ENCODE peak calls at places on chromosomes 1 and 21, in ten cellular contexts. R, W, J, E, X, V, A, T, F and N are unnamed samples.

GRCh38 chr1:65477414-65478378 is 57.2 kb downstream of the LEPR start:
- DNase-seq in F (no peak), T (no peak), A (no peak), X (no peak), E (no peak), R (peak), V (no peak), W (no peak), J (no peak), N (no peak)

GRCh38 chr1:8915446-8915845 is 30.2 kb upstream of the CA6 start:
- DNase-seq in R (no peak), W (no peak), J (no peak), V (no peak), X (no peak), T (no peak), A (no peak), F (no peak), E (no peak), N (no peak)

GRCh38 chr1:207084701-207085180 is 3.9 kb upstream of the C4BPB start:
- DNase-seq in X (no peak), W (peak), R (peak), E (no peak), V (no peak), A (peak), T (peak), J (peak), F (peak), N (peak)

GRCh38 chr1:71046891-71047634 is 553 bp downstream of the PTGER3 start:
- DNase-seq in E (peak), A (no peak), J (no peak), X (no peak), T (no peak), V (no peak), W (no peak), R (no peak), F (no peak), N (no peak)

GRCh38 chr1:22024485-22025367 is 23.3 kb downstream of the CELA3A start:
- DNase-seq in W (peak), X (no peak), J (peak), F (peak), V (peak), R (peak), T (peak), E (peak), A (peak), N (peak)

GRCh38 chr1:28437924-28438699 is 67.7 kb upstream of the RCC1 start:
- DNase-seq in V (peak), A (peak), X (peak), W (peak), E (peak), F (peak), T (peak), R (peak), J (peak), N (peak)

GRCh38 chr1:151403612-151404011 is 4.2 kb downstream of the PSMB4 start:
- DNase-seq in E (no peak), F (no peak), J (no peak), W (no peak), A (no peak), T (no peak), R (no peak), X (no peak), V (no peak), N (no peak)

GRCh38 chr21:10640446-10640845 is 119.1 kb downstream of the TPTE start:
- DNase-seq in J (no peak), X (no peak), F (no peak), T (no peak), V (no peak), E (no peak), R (no peak), A (no peak), W (no peak), N (no peak)

GRCh38 chr1:203913045-203913444 is 51.6 kb downstream of the SNRPE start:
- DNase-seq in R (no peak), A (no peak), E (no peak), V (no peak), T (no peak), F (no peak), X (no peak), W (no peak), J (no peak), N (no peak)

GRCh38 chr1:232954594-232955365 is 4.4 kb downstream of the NTPCR start:
- DNase-seq in F (peak), J (no peak), R (no peak), X (no peak), E (no peak), A (no peak), V (no peak), T (no peak), W (no peak), N (peak)

GRCh38 chr21:44510508-44511218 is 29.3 kb downstream of the KRTAP10-1 start:
- DNase-seq in F (no peak), E (peak), J (peak), V (no peak), X (no peak), W (no peak), R (peak), T (peak), A (peak), N (peak)

GRCh38 chr1:155051777-155052398 is 772 bp downstream of the ADAM15 start:
- DNase-seq in X (no peak), J (peak), A (peak), R (peak), E (peak), T (peak), V (no peak), F (peak), W (no peak), N (no peak)

GRCh38 chr1:117059334-117059677 is 820 bp upstream of the TTF2 start:
- DNase-seq in W (no peak), E (peak), T (no peak), R (no peak), F (no peak), V (no peak), X (no peak), J (peak), A (peak), N (no peak)

GRCh38 chr1:90706437-90707362 is 10.4 kb downstream of the BARHL2 start:
- DNase-seq in T (no peak), W (no peak), J (no peak), F (no peak), E (no peak), A (peak), X (no peak), V (no peak), R (no peak), N (no peak)

GRCh38 chr1:228003461-228004330 is 3.1 kb upstream of the WNT3A start:
- DNase-seq in V (peak), E (no peak), F (no peak), J (no peak), T (no peak), X (no peak), W (no peak), R (no peak), A (no peak), N (no peak)

GRCh38 chr1:24441996-24442668 is 26.5 kb downstream of the NIPAL3 start:
- DNase-seq in W (no peak), R (no peak), X (no peak), F (no peak), A (no peak), E (no peak), T (no peak), V (no peak), J (no peak), N (no peak)

GRCh38 chr1:247494746-247495145 is 36.8 kb upstream of the OR2B11 start:
- DNase-seq in V (no peak), J (no peak), R (no peak), F (no peak), X (no peak), E (no peak), W (no peak), A (no peak), T (no peak), N (no peak)

GRCh38 chr1:100879422-100879821 is 15.2 kb downstream of the EXTL2 start:
- DNase-seq in J (no peak), V (no peak), F (no peak), R (no peak), W (no peak), X (no peak), T (peak), E (no peak), A (no peak), N (no peak)

GRCh38 chr1:64242895-64243756 is 39.7 kb downstream of the UBE2U start:
- DNase-seq in E (no peak), V (no peak), A (no peak), F (peak), T (peak), X (no peak), R (peak), J (no peak), W (no peak), N (peak)

GRCh38 chr1:23904748-23905357 is 8.3 kb downstream of the CNR2 start:
- DNase-seq in W (no peak), R (no peak), F (no peak), E (no peak), A (no peak), X (no peak), V (no peak), J (no peak), T (no peak), N (no peak)

GRCh38 chr1:24108334-24109165 is 3.4 kb downstream of the MYOM3 start:
- DNase-seq in X (peak), F (peak), T (peak), E (peak), W (no peak), A (no peak), J (peak), V (no peak), R (peak), N (peak)

GRCh38 chr1:171655215-171656116 is 3.0 kb upstream of the MYOC start:
- DNase-seq in V (peak), E (peak), X (no peak), W (no peak), A (peak), R (peak), T (peak), F (peak), J (peak), N (peak)

GRCh38 chr21:18155508-18156193 is 89.0 kb upstream of the CHODL start:
- DNase-seq in E (no peak), V (no peak), X (no peak), T (no peak), F (no peak), W (no peak), R (peak), A (no peak), J (no peak), N (peak)

GRCh38 chr1:151458936-151459330 is 361 bp downstream of the POGZ start:
- DNase-seq in T (peak), X (no peak), V (no peak), R (peak), E (peak), F (peak), A (peak), W (peak), J (peak), N (peak)

GRCh38 chr1:232968965-232969364 is 18.6 kb downstream of the NTPCR start:
- DNase-seq in R (peak), T (peak), J (no peak), E (no peak), W (no peak), F (peak), V (no peak), X (no peak), A (no peak), N (peak)

GRCh38 chr21:27388835-27389234 is 421.9 kb upstream of the ADAMTS5 start:
- DNase-seq in J (no peak), V (no peak), F (no peak), E (no peak), R (no peak), W (no peak), X (no peak), T (no peak), A (no peak), N (no peak)

GRCh38 chr21:34743831-34744230 is 75.0 kb downstream of the CLIC6 start:
- DNase-seq in F (peak), E (no peak), A (peak), T (peak), V (peak), X (no peak), W (no peak), R (peak), J (no peak), N (peak)

GRCh38 chr21:34743285-34743684 is 74.5 kb downstream of the CLIC6 start:
- DNase-seq in V (no peak), X (no peak), J (no peak), T (no peak), R (no peak), W (no peak), A (no peak), E (no peak), F (no peak), N (no peak)

GRCh38 chr21:34748862-34749261 is 80.1 kb downstream of the CLIC6 start:
- DNase-seq in W (no peak), R (no peak), V (no peak), E (no peak), T (no peak), A (no peak), X (no peak), F (no peak), J (no peak), N (no peak)

GRCh38 chr21:34744801-34745200 is 76.0 kb downstream of the CLIC6 start:
- DNase-seq in X (no peak), W (no peak), J (no peak), F (no peak), T (no peak), E (no peak), V (no peak), R (no peak), A (no peak), N (no peak)

DNA sequence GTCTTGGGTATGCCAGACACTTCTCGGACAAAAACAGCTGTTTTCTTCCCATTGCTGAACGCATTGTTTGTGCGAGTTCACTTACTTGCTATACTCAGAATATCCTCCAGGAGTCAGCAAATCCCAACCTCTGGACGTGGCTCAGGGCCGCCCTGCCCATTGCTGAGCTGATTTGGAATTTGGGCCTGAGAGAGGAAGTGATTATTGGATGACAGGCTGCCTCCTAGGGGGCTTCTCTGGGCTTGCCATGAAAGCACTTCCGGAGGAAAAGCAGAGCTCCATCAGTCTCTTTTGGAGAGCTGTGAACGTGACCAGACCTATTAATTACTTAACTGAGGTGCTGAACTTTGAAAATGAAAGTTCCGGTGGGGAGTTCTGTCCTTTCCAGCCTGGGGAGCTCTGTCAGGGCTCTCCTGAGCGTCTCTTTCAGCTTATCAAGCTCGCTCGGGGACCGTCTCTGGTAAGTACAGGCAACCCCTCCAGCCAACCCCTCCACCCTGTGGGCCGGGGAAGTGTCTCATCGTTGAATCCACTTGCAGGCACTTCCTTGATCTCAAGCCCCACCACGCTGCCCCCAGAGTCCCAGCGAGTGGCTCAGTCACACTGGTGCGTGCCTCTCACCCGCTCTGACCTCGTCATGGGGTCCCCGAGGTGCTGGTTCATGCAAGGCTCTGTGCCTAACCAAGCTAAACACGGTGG is 76.9 kb downstream of the CLIC6 start:
- DNase-seq in T (peak), J (peak), W (peak), F (peak), E (peak), X (no peak), V (peak), A (peak), R (peak), N (peak)
- H3K4me3 ChIP-seq in T (no peak), J (no peak), W (peak), F (no peak), E (peak), X (no peak), V (peak), A (no peak), R (no peak), N (peak)

GRCh38 chr21:34796518-34797201 is 127.9 kb downstream of the CLIC6 start:
- DNase-seq in A (no peak), X (no peak), J (no peak), E (no peak), R (no peak), F (no peak), W (no peak), V (no peak), T (no peak), N (no peak)

GRCh38 chr21:34793471-34793870 is 124.7 kb downstream of the CLIC6 start:
- DNase-seq in X (no peak), T (no peak), E (no peak), J (no peak), W (no peak), R (no peak), V (no peak), A (no peak), F (no peak), N (no peak)

GRCh38 chr21:34794686-34795085 is 125.9 kb downstream of the CLIC6 start:
- DNase-seq in X (no peak), E (no peak), W (no peak), V (no peak), R (no peak), T (no peak), A (no peak), F (no peak), J (no peak), N (no peak)

GRCh38 chr21:34797202-34797527 is 128.4 kb downstream of the CLIC6 start:
- DNase-seq in R (no peak), F (no peak), J (no peak), X (no peak), W (no peak), T (no peak), V (no peak), A (no peak), E (no peak), N (no peak)

DNA sequence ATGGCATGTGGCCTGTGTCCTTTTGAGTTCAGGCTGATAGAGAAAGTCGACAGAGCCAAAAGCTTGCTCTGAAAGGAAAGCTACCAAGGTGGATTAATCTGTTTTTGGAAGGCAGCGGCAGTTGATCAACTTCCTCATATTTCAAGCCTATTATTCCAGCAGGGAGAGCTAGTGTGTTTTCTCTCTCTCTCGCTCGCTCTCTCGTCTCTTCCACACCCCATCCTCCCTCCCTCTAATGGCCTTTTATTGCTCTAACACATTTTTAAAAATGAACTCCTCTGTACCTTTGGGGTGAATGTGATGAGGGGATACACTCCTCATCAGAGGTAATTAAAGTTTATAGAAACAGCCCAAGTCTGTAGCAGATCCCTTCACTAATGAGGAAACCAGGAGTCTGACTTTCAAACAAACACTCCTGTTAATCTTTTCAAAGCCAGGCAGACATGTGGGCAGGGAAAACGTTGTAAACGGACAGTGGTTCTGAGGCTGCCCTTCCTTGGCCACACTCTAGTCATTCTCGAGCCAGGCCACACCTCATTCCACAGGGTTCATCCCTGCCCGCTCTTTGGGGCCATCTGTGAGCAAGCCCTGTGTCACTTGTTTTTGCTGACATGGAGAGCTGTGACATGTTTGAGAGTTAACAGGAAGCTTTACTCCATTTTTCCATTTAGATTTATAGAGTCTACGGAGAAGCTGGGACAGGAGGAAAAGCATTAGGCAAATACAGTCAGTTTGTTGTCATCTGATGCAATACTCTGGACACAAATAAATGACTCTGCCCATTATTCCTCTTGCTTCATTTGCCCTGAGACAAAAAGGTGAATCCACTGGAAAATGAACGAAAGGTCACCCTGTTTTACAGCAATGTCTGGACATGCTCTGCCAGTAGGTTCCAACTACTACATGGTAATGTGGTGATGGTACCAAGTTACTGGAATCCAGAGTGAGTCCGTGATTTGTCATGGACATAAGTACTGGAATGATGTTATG is 126.7 kb downstream of the CLIC6 start:
- DNase-seq in E (no peak), R (peak), T (peak), J (peak), F (peak), V (no peak), X (no peak), A (no peak), W (no peak), N (peak)
- TF ChIP-seq CTCF in E (no peak), R (peak), T (peak), J (peak), F (peak), V (no peak), X (no peak), A (no peak), W (no peak), N (peak)

DNA sequence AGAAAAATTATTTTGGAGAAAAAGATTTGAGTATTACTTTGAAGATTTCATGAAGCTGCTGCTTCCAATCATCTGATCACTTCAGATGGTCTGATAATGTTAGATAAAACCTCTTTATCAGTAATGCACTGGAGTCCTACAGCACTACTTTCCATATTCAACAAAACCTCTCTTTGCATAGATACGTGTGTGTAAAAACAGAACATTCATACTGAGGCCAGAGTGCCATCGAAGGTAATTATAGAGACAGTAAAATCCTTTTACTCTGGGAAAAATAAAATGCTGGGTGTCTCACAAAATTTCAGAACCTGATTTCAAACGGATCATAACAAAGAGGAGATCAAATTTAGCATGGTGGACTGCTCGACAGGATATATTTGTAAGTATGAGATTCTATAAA is at the start of gene RGS13:
- DNase-seq in V (no peak), J (no peak), W (no peak), A (no peak), R (no peak), E (no peak), F (no peak), X (no peak), T (no peak), N (no peak)
- H3K4me3 ChIP-seq in V (no peak), J (no peak), W (no peak), A (no peak), R (no peak), E (no peak), F (no peak), X (no peak), T (no peak), N (no peak)

DNA sequence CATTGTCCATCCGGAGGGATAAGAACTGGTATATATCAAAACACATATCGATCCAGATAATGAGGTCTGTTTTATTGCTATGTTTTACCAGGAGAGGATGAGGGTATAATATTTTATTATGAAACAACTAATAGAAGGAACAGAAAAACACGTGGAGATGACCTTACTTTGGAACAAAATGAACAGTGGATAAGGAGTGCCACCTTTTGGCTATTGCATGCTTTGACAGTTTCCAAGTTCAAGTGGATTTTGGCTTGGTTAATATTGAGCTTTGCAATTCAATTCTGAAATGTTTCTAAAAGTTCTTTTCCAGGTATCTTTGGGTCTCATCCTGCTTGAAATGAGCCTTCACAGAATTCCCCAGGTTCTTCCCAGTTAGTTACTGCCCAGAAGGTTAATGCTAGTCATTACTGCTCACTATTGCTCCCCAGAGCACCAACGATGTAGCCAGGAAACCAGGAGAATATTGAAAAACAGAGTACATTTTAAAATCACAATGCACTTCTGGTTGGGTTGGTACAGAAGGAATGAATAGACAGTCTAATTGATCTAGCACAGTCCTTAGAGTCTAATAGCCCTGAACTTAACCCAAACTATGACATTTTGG is 45.5 kb downstream of the ZC3H11B start:
- DNase-seq in V (no peak), A (no peak), J (no peak), T (peak), E (no peak), W (no peak), F (peak), X (no peak), R (peak), N (peak)
- TF ChIP-seq CTCF in V (peak), A (peak), J (peak), T (peak), E (peak), W (peak), F (peak), X (peak), R (peak), N (peak)